ENCODE peak calls at places on chromosomes 3 and 15, in six cellular contexts. K is endothelial cell of umbilical vein, G is K562, X is GM12878, V is HepG2, A is HCT116. R is an unnamed sample.

GRCh38 chr15:42737529-42738328 is 801 bp upstream of the CDAN1 start:
- DNase-seq in V (peak), X (no peak), K (no peak), G (peak), A (peak), R (no peak)

GRCh38 chr3:38521391-38521987 is 25.3 kb downstream of the EXOG start:
- DNase-seq in X (peak), K (peak), A (peak), V (peak), G (peak), R (peak)

GRCh38 chr3:117998071-117998470 is 1036.6 kb downstream of the IGSF11 start:
- DNase-seq in V (no peak), G (no peak), A (no peak), X (no peak), K (no peak), R (no peak)

GRCh38 chr3:189714991-189715961 is 84.1 kb downstream of the TP63 start:
- DNase-seq in V (no peak), K (peak), A (no peak), G (no peak), X (peak), R (no peak)

GRCh38 chr3:65650247-65650646 is 388.5 kb downstream of the MAGI1 start:
- DNase-seq in K (no peak), G (no peak), A (no peak), X (no peak), V (no peak), R (no peak)

GRCh38 chr3:169836058-169836941 is 23.6 kb upstream of the LRRC34 start:
- DNase-seq in A (no peak), G (no peak), X (peak), K (no peak), V (no peak), R (no peak)

GRCh38 chr3:189222927-189223706 is 51.3 kb downstream of the TPRG1 start:
- DNase-seq in X (no peak), K (no peak), A (no peak), V (no peak), G (no peak), R (no peak)

GRCh38 chr15:65867244-65867643 is 2.0 kb upstream of the RAB11A start:
- DNase-seq in A (no peak), V (no peak), G (no peak), K (no peak), X (no peak), R (no peak)

GRCh38 chr3:98980915-98981596 is 79.6 kb upstream of the DCBLD2 start:
- DNase-seq in X (peak), G (no peak), A (peak), K (peak), V (no peak), R (no peak)

GRCh38 chr3:138234401-138235179 is 47.5 kb downstream of the ARMC8 start:
- DNase-seq in V (no peak), G (no peak), X (no peak), A (no peak), K (no peak), R (no peak)

GRCh38 chr3:59426851-59427565 is 377.2 kb upstream of the CFAP20DC start:
- DNase-seq in G (no peak), K (no peak), X (no peak), A (no peak), V (no peak), R (no peak)

GRCh38 chr15:71116942-71117341 is 1.7 kb downstream of the THSD4 start:
- DNase-seq in G (no peak), V (no peak), A (no peak), X (no peak), K (no peak), R (no peak)

GRCh38 chr15:69402816-69403215 is 11.3 kb upstream of the KIF23 start:
- DNase-seq in K (no peak), X (no peak), V (no peak), A (no peak), G (no peak), R (no peak)

DNA sequence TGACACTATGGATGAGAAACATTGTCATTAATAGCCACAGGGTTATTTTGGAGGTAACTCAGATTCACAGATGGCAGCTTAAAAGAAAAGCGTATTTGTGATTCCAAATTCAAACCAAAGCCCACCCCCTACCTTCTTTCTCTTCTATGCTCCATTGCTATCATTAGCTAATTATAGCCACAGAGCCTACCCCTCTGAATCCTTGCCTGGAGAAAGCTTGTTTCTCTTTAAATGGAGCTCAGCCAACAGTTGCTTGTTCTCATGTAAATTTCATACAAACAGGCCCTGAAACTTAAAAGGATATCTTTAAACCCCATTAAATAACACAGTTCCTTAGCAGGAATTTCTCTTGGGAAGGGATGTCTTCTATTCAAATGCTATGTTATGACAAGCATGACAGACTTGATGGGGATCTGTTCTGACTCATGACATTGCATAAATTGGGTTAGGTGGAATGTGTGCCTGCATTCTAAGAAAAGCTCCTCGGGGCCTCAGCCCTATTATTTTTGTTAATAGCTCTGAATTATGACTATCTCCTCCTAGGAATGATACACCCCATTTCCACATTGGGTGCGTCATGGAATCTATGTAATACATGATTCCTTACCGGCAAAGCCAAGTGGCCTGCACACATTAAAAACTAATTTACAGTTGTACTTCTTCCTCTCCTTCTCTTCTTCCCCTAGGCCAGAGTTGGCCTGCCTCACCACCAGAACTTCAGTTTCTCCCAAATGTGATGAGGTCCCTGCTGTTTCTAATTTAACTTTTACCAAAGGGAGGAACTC is 265.7 kb downstream of the TAFA4 start:
- DNase-seq in G (no peak), K (no peak), A (no peak), X (no peak), V (no peak), R (no peak)
- TF ChIP-seq POLR2AphosphoS5 in G (no peak), K (no peak), A (no peak), X (no peak), V (no peak), R (no peak)

GRCh38 chr3:158103131-158103955 is 2.9 kb downstream of the SHOX2 start:
- DNase-seq in K (no peak), X (no peak), V (peak), A (no peak), G (no peak), R (no peak)
- TF ChIP-seq EZH2 in K (peak), X (peak), V (no peak), A (no peak), G (no peak), R (no peak)

DNA sequence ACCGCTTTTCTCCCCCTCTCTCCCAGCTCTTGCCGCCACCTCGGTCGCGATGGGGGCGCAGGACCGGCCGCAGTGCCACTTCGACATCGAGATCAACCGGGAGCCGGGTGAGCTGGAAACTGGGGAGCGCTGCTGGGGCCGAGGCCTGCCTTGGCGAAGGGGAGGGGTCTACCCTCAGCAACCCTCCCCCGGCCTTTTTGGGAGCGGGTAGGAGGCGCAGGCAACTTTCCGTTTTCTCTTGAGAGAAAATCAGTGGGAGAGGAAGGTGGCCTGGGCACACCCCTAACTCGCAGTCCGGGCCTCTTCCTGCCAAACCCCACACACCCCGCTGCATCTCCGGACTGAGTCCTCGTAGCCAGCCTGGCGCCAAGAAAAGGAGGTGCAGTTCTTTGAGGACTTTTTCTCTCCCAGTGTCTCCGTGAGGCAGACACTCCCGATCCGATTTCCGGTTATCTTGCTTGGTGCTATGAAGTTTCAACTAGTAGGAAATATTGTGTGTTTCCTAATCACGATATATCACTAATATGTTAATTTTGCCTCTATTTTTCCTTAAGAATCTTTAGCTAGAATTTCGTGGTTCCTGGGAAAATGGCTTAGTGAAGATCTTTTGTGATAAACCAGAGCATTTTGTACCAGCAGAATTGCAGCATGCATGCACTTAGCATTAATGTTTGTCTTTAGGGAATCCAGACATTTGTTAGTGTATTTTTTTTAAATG is 631 bp downstream of the NKTR start:
- DNase-seq in K (peak), A (no peak), V (peak), G (peak), X (no peak), R (no peak)
- TF ChIP-seq POLR2AphosphoS5 in K (no peak), A (no peak), V (no peak), G (peak), X (no peak), R (no peak)

DNA sequence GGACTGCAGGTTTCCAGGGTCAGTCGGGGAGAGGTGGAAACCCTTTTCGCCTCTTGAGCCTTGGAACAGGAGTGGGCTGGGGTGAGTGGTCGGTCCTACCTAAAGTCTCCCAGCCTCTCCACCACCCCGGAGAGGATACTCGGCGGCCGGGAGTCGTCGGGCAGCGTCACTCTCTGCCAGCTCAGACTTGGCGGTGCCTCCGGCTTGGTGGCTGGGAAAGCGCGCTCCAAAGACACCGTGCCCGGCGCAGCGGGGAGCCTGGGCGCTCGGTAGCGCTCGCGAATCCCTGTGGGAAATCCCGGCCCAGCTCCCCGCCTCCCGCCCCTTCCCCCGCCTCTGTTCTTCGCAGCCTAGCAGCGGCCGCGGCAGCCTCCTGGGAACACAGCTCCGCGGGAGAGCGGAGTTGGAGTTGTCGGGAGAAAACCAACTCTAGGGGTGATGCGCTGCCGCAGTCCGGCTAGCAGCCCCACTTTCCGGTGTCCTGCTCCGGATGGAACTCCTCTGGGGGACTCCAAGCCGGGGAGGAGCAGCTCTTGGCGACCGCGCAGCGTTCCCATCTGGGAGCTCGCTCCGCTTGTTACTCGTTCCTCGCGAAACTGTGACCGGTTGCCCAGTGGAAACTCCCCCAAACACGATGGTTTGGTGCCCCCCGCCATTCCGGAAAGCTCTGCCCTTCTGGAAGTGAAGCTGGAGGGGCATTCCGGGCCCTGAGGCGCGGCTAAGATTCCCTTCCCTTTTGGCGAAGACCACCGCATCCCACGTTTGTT is 1.4 kb downstream of the EPHB1 start:
- DNase-seq in V (no peak), K (peak), G (no peak), A (no peak), X (no peak), R (no peak)
- TF ChIP-seq EZH2 in V (no peak), K (peak), G (no peak), A (no peak), X (no peak), R (no peak)

GRCh38 chr3:172470588-172470987 is 22.3 kb upstream of the GHSR start:
- DNase-seq in X (no peak), G (no peak), K (peak), A (no peak), V (no peak), R (no peak)
- TF ChIP-seq POLR2AphosphoS5 in X (no peak), G (no peak), K (no peak), A (no peak), V (no peak), R (no peak)

DNA sequence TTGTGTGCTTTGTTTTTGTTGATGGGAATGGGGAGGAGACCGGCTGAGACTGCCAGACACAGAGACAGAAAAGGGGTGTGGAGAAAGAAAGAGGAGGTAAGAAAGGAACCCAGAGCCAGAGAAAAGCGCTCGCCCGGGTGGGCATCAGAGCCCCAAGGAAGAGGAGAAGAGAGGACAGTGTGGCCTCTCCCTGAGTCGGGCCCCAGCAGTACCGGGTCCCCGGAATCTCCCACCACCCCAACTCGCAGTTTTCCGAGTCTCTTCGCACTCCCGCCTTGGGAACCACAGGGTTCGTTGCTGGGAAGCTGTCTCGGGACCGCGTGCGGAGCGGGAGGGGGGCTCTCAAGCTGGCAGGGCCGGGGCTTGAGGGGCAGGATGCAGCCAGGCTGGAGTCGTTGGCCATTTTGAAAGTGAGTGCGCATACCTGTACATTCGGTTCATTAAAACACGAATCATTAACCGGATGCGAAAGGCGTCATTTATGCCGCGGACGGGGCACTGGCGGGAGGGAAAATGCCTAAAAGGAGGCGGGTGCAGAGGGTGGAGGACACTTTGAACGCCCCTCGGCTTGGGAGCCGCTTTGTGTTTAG is 3.2 kb downstream of the SKOR1 start:
- DNase-seq in G (no peak), A (no peak), V (no peak), K (no peak), X (no peak), R (no peak)
- TF ChIP-seq EZH2 in G (no peak), A (no peak), V (peak), K (peak), X (no peak), R (no peak)

R was measured in SK-N-MC.